ENCODE peak calls at places on chromosomes 11 and 22, in seven cellular contexts. F is astrocyte of the spinal cord, S is brain microvascular endothelial cell, U is pancreas, G is foreskin fibroblast, J is AG04450, M is mammary epithelial cell. I is an unnamed sample.

GRCh38 chr11:114077482-114078305 is 18.2 kb downstream of the ZBTB16 start:
- DNase-seq in U (no peak), M (no peak), F (no peak), J (no peak), S (no peak), G (no peak), I (no peak)

GRCh38 chr11:9574556-9574805 is 1.0 kb downstream of the WEE1 start:
- DNase-seq in F (no peak), G (no peak), M (no peak), J (no peak), U (peak; percentile 28), S (no peak), I (peak; percentile 53)

GRCh38 chr11:78110351-78110750 is 29.1 kb downstream of the ALG8 start:
- DNase-seq in S (no peak), F (no peak), M (peak; percentile 11), J (no peak), G (no peak), U (no peak), I (no peak)

GRCh38 chr11:29184939-29185890 is 831.6 kb downstream of the KCNA4 start:
- DNase-seq in G (peak; percentile 80), U (no peak), F (peak; percentile 96), M (peak; percentile 83), J (peak; percentile 88), S (peak; percentile 92), I (peak; percentile 98)

GRCh38 chr11:69744435-69744834 is 30.7 kb downstream of the FGF4 start:
- DNase-seq in F (peak; percentile 71), G (peak; percentile 46), J (peak; percentile 37), S (peak; percentile 70), M (no peak), U (no peak), I (peak; percentile 69)

GRCh38 chr11:86291466-86292262 is 10.4 kb upstream of the HIKESHI start:
- DNase-seq in J (no peak), M (peak; percentile 70), U (peak; percentile 21), G (peak; percentile 35), S (peak; percentile 27), F (peak; percentile 58), I (peak; percentile 64)

GRCh38 chr22:40043086-40043485 is 48.3 kb downstream of the FAM83F start:
- DNase-seq in G (no peak), F (no peak), M (peak; percentile 41), U (peak; percentile 74), J (no peak), S (no peak), I (peak; percentile 70)

GRCh38 chr11:69138265-69138664 is 17.5 kb upstream of the SMIM38 start:
- DNase-seq in G (no peak), S (peak; percentile 59), U (no peak), F (peak; percentile 73), M (peak; percentile 96), J (no peak), I (peak; percentile 57)

GRCh38 chr11:97201743-97202612 is 812.2 kb downstream of the JRKL start:
- DNase-seq in U (no peak), M (no peak), G (no peak), F (no peak), J (no peak), S (no peak), I (no peak)

GRCh38 chr11:44402466-44403075 is 92.6 kb upstream of the ALX4 start:
- DNase-seq in M (no peak), U (no peak), S (no peak), G (no peak), F (no peak), J (no peak), I (no peak)

GRCh38 chr11:8228206-8228605 is 35.5 kb downstream of the LMO1 start:
- DNase-seq in F (no peak), S (no peak), J (no peak), U (no peak), M (no peak), G (no peak), I (no peak)

GRCh38 chr22:42905702-42906183 is 48.7 kb upstream of the ARFGAP3 start:
- DNase-seq in G (no peak), J (no peak), F (no peak), M (peak; percentile 4), S (no peak), U (peak; percentile 99), I (no peak)

GRCh38 chr11:121416909-121417567 is 35.1 kb upstream of the SORL1 start:
- DNase-seq in G (peak; percentile 75), M (peak; percentile 83), U (peak; percentile 60), F (peak; percentile 97), S (peak; percentile 22), J (peak; percentile 15), I (peak; percentile 94)

GRCh38 chr11:68128682-68129327 is 7.6 kb upstream of the CHKA start:
- DNase-seq in G (peak; percentile 51), U (peak; percentile 98), J (peak; percentile 33), S (peak; percentile 77), F (peak; percentile 76), M (no peak), I (peak; percentile 86)

GRCh38 chr11:59898046-59898445 is 19.5 kb downstream of the OOSP3 start:
- DNase-seq in U (no peak), G (no peak), S (no peak), M (no peak), F (no peak), J (no peak), I (no peak)

GRCh38 chr11:23021287-23021863 is 161.1 kb upstream of the CCDC179 start:
- DNase-seq in G (peak; percentile 6), U (no peak), S (peak; percentile 31), M (no peak), J (peak; percentile 21), F (peak; percentile 40), I (peak; percentile 47)

GRCh38 chr11:76787911-76788596 is 4.9 kb downstream of the TSKU start:
- DNase-seq in S (no peak), M (peak; percentile 85), J (no peak), G (peak; percentile 75), U (no peak), F (peak; percentile 48), I (peak; percentile 56)

GRCh38 chr22:37419370-37419915 is 7.8 kb downstream of the ELFN2 start:
- DNase-seq in S (no peak), U (no peak), F (no peak), J (no peak), G (no peak), M (no peak), I (no peak)
- H3K4me3 ChIP-seq in S (peak overlapping the region; percentile 41), U (no peak overlapping the region), F (no peak overlapping the region), J (peak overlapping the region; percentile 58), G (no peak overlapping the region), M (peak overlapping the region; percentile 54), I (no peak overlapping the region)

GRCh38 chr11:66123902-66124301 is 53.8 kb downstream of the PACS1 start:
- DNase-seq in J (no peak), G (no peak), U (peak; percentile 48), M (no peak), F (no peak), S (no peak), I (no peak)
- TF ChIP-seq CTCF in J (no peak), G (no peak), U (no peak), M (no peak), F (no peak), S (no peak), I (no peak)

DNA sequence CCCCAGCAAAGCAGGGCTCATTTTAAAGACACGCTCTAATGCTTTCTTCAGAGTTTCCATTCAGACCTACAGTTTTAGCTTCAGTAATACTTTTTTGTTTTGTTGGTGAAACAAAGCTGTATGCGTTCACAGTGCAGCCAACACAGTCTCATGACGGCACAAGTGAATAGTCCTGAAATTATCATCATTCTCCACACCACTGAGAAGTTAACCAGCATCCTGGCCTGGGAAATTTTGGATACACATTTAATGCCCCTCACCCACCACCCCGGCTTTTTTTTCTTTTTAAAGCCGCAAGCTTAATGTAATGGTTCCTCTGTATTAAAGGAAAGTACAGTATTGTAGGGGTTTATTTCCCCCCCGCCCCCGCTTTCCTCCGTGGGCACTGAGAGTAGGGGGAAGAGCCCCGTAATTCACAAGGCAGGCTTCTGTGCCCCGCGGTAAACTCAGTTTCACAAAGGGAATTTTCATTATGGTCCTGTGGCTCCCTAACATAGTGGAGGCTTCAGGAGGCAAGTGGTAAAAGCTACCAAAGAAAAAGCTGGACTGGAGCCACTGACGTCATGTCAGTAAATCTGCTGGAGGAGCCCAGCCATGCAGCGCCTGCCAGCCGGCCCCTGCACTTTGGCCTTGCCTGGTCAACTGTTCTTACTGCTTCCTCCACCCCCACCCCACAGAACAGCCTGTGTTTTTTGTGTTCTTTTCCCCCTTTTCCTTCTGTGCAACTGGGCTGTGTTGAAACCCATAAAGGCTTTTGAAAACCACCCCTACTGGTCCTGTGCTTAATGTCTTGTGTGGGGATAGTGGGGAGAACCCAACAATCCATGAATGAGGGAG is 18.2 kb downstream of the TEAD1 start:
- DNase-seq in S (peak; percentile 90), G (peak; percentile 97), J (peak; percentile 83), M (peak; percentile 75), U (peak; percentile 92), F (peak; percentile 97), I (peak; percentile 97)
- H3K4me3 ChIP-seq in S (peak overlapping the region; percentile 18), G (peak overlapping the region; percentile 40), J (peak overlapping the region; percentile 31), M (no peak overlapping the region), U (no peak overlapping the region), F (peak overlapping the region; percentile 14), I (peak overlapping the region; percentile 36)

GRCh38 chr22:50141462-50141861 is 29.1 kb upstream of the PANX2 start:
- DNase-seq in M (no peak), U (no peak), S (no peak), G (no peak), F (no peak), J (no peak), I (no peak)

GRCh38 chr22:50140615-50141014 is 29.9 kb upstream of the PANX2 start:
- DNase-seq in M (no peak), J (no peak), G (no peak), F (no peak), S (no peak), U (no peak), I (peak; percentile 24)

GRCh38 chr22:50139843-50140415 is 30.6 kb upstream of the PANX2 start:
- DNase-seq in F (no peak), S (no peak), M (peak; percentile 8), G (no peak), U (no peak), J (no peak), I (peak; percentile 20)

GRCh38 chr22:50143096-50143495 is 27.4 kb upstream of the PANX2 start:
- DNase-seq in S (no peak), G (no peak), J (no peak), M (no peak), U (no peak), F (no peak), I (no peak)

DNA sequence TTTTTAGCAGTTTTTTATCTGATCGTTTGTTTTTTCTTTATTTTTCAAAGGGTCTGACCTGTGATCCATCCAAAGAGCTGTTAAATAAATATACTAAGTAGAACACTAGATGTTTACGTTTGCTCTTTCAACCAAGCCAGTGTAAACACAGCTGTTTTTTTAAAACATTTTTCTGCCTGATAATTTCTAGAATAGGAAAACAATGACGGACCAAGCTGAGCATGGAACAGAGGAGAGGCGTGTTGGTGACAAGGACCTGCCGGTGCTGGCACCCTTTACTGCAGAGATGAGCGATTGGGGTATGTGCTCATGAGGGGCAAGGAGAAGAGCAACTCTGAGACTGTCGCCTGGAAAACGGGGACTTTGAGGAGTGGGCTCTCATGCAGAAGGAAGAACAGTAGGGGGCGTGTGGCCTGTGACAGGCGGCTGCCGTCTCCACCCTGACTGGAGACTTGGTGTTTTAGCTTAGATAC is 28.6 kb upstream of the PANX2 start:
- DNase-seq in S (no peak), M (no peak), U (no peak), G (no peak), J (peak; percentile 29), F (no peak), I (no peak)
- TF ChIP-seq CTCF in S (peak; percentile 40), M (no peak), U (no peak), G (no peak), J (peak; percentile 29), F (peak; percentile 18), I (peak; percentile 9)

DNA sequence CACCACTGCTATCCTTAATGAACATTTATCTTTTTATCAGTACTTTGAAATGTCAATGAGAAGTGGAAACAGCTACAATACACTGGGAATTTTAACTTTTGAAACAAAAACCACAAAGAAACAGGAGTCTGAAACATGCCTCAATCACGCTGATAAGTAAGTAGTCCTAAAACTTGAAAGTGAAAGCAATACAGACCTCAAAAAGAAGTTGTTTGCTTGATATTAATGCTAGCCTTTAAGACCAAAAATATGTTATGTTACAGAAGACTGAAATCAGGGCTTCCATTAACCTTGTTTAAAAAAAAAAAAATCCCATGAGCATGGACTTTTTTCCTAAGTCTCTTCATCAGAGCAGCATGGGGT is 21.3 kb downstream of the PHF21A start:
- DNase-seq in M (peak; percentile 20), U (no peak), J (no peak), G (no peak), S (no peak), F (peak; percentile 52), I (peak; percentile 35)
- H3K4me3 ChIP-seq in M (no peak overlapping the region), U (no peak overlapping the region), J (peak overlapping the region; percentile 8), G (peak overlapping the region; percentile 40), S (no peak overlapping the region), F (no peak overlapping the region), I (peak overlapping the region; percentile 30)